ENCODE peak calls at places on chromosomes 1 and 21, in ten cellular contexts. Y is choroid plexus epithelial cell, E is mucosa of descending colon, H is Calu3, T is nephron progenitor cell, X is RWPE2, A is spleen, I is CD14-positive monocyte, R is mesothelial cell of epicardium, B is tibial artery. Q is an unnamed sample.

GRCh38 chr1:23169727-23170335 is 1.2 kb upstream of the LUZP1 start:
- DNase-seq in B (peak; percentile 82), A (peak; percentile 89), I (peak; percentile 66), X (no peak), Y (peak; percentile 90), R (no peak), E (peak; percentile 50), T (peak; percentile 23), H (no peak), Q (peak; percentile 90)

GRCh38 chr1:156471496-156472490 is 28.8 kb downstream of the MEF2D start:
- DNase-seq in T (no peak), E (peak; percentile 94), B (peak; percentile 98), Y (peak; percentile 36), H (peak; percentile 93), A (no peak), X (no peak), R (no peak), I (no peak), Q (no peak)

GRCh38 chr1:2288308-2288707 is 60.2 kb downstream of the SKI start:
- DNase-seq in A (no peak), I (no peak), Y (no peak), E (no peak), R (no peak), B (no peak), T (no peak), X (no peak), H (no peak), Q (no peak)

GRCh38 chr1:181089017-181089776 is 697 bp downstream of the IER5 start:
- DNase-seq in X (no peak), A (peak; percentile 92), Y (no peak), E (no peak), B (peak; percentile 71), T (peak; percentile 55), I (no peak), H (peak; percentile 46), R (no peak), Q (no peak)

GRCh38 chr1:26848947-26849774 is 13.8 kb upstream of the SFN start:
- DNase-seq in X (peak; percentile 98), T (no peak), Y (peak; percentile 41), H (peak; percentile 91), A (no peak), R (no peak), E (peak; percentile 93), B (peak; percentile 76), I (no peak), Q (no peak)

GRCh38 chr21:15531986-15532385 is 197.8 kb upstream of the USP25 start:
- DNase-seq in H (no peak), R (no peak), Y (no peak), T (no peak), I (no peak), B (no peak), X (no peak), E (no peak), A (no peak), Q (no peak)

GRCh38 chr1:176149939-176150807 is 56.9 kb downstream of the COP1 start:
- DNase-seq in A (no peak), E (peak; percentile 18), X (no peak), B (no peak), I (no peak), Y (no peak), H (peak; percentile 12), T (no peak), R (no peak), Q (no peak)

GRCh38 chr1:203448521-203449061 is 27.0 kb upstream of the PRELP start:
- DNase-seq in H (no peak), E (no peak), Y (peak; percentile 59), R (no peak), T (peak; percentile 53), B (peak; percentile 88), A (peak; percentile 36), I (no peak), X (no peak), Q (no peak)

GRCh38 chr1:212791676-212792395 is at the start of the genes NSL1 and TATDN3:
- DNase-seq in H (peak; percentile 98), A (peak; percentile 97), B (peak; percentile 92), E (peak; percentile 88), Y (peak; percentile 95), X (peak; percentile 31), R (peak; percentile 87), I (peak; percentile 90), T (peak; percentile 99), Q (peak; percentile 98)

GRCh38 chr1:19435851-19436465 is 49.4 kb downstream of the CAPZB start:
- DNase-seq in T (no peak), R (no peak), E (no peak), I (no peak), X (no peak), H (no peak), Y (peak; percentile 76), B (no peak), A (no peak), Q (no peak)

GRCh38 chr1:235415008-235415904 is 48.0 kb downstream of the TBCE start:
- DNase-seq in R (no peak), B (peak; percentile 75), H (peak; percentile 81), Y (peak; percentile 92), X (no peak), T (peak; percentile 59), I (peak; percentile 64), E (peak; percentile 76), A (peak; percentile 80), Q (peak; percentile 86)

GRCh38 chr21:25682382-25682781 is 43.3 kb downstream of the JAM2 start:
- DNase-seq in I (no peak), Y (no peak), R (no peak), E (no peak), B (no peak), X (no peak), T (no peak), A (no peak), H (no peak), Q (no peak)

GRCh38 chr21:39373634-39374033 is 24.7 kb upstream of the HMGN1 start:
- DNase-seq in R (no peak), I (no peak), X (no peak), T (no peak), E (peak; percentile 49), H (no peak), A (no peak), B (no peak), Y (peak; percentile 80), Q (no peak)

GRCh38 chr1:21814241-21814918 is 2.3 kb downstream of the LDLRAD2 start:
- DNase-seq in A (peak; percentile 83), I (no peak), X (no peak), Y (no peak), R (no peak), T (peak; percentile 76), E (no peak), H (no peak), B (no peak), Q (no peak)

GRCh38 chr1:201463071-201463552 is 5.9 kb downstream of the PHLDA3 start:
- DNase-seq in R (no peak), T (no peak), I (no peak), H (no peak), B (peak; percentile 70), X (no peak), A (no peak), Y (peak; percentile 34), E (no peak), Q (no peak)
- TF ChIP-seq CTCF in R (no peak), T (no peak), I (no peak), H (peak; percentile 37), B (peak; percentile 49), X (peak; percentile 30), A (no peak), Y (peak; percentile 41), E (no peak), Q (no peak)

GRCh38 chr1:38500352-38500751 is 359.2 kb downstream of the RRAGC start:
- DNase-seq in A (no peak), X (no peak), Y (peak; percentile 31), B (no peak), E (no peak), R (no peak), T (no peak), H (no peak), I (no peak), Q (no peak)
- TF ChIP-seq CTCF in A (peak; percentile 14), X (peak; percentile 15), Y (peak; percentile 63), B (no peak), E (no peak), R (peak; percentile 54), T (peak; percentile 62), H (no peak), I (peak; percentile 18), Q (peak; percentile 50)

GRCh38 chr1:43317817-43318471 is 17.2 kb downstream of the TIE1 start:
- DNase-seq in I (no peak), B (peak; percentile 49), A (peak; percentile 58), T (no peak), X (no peak), R (no peak), E (no peak), H (no peak), Y (no peak), Q (no peak)

GRCh38 chr1:43318831-43319230 is 18.0 kb downstream of the TIE1 start:
- DNase-seq in B (peak; percentile 43), R (no peak), H (no peak), T (no peak), E (no peak), X (no peak), Y (no peak), A (no peak), I (no peak), Q (no peak)

GRCh38 chr1:43315481-43315880 is 14.7 kb downstream of the TIE1 start:
- DNase-seq in X (peak; percentile 8), Y (no peak), B (peak; percentile 16), T (no peak), A (peak; percentile 22), I (no peak), H (no peak), E (no peak), R (no peak), Q (no peak)

GRCh38 chr1:43315963-43316737 is 15.4 kb downstream of the TIE1 start:
- DNase-seq in B (peak; percentile 35), R (no peak), T (no peak), I (no peak), X (peak; percentile 23), Y (peak; percentile 30), A (peak; percentile 67), H (no peak), E (no peak), Q (no peak)

DNA sequence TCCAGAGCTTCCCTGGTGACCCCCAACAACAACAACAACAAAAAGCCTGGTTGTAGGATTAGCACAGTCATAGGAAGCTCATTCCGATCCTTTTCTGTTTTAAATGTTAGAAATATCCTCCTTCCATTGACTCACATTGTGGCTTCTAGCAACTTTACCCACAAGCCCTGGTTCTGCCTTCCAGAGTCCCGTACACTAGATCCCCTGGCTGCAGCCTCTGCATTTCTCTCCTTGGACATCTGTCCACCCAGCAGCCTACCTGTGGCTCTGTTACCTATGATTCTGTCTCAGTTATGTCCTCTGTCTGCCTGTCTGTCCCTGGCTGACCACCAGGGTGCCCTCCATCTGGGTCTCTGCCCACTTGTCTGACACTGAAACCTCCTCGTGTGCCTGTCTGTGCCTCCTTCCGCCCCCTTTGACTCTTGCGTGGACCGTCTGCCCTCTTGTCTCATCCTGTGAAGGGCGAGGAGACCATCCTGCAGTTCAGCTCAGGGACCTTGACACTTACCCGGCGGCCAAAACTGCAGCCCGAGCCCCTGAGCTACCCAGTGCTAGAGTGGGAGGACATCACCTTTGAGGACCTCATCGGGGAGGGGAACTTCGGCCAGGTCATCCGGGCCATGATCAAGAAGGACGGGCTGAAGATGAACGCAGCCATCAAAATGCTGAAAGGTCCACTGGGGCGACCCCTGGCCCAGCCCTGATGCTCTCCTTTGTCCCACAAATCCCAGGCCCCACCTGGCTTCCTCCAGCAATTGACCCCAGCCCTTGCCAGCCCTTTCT is 16.1 kb downstream of the TIE1 start:
- DNase-seq in X (no peak), T (no peak), H (no peak), R (no peak), B (peak; percentile 55), E (no peak), A (no peak), I (no peak), Y (no peak), Q (no peak)
- TF ChIP-seq CTCF in X (no peak), T (no peak), H (no peak), R (no peak), B (peak; percentile 19), E (no peak), A (no peak), I (no peak), Y (peak; percentile 30), Q (peak; percentile 15)

GRCh38 chr1:225343618-225344017 is 84.2 kb downstream of the LBR start:
- DNase-seq in E (no peak), X (no peak), I (no peak), Y (peak; percentile 37), H (no peak), T (no peak), A (no peak), R (no peak), B (no peak), Q (no peak)
- TF ChIP-seq CTCF in E (no peak), X (peak; percentile 52), I (no peak), Y (peak; percentile 44), H (no peak), T (no peak), A (no peak), R (no peak), B (no peak), Q (peak; percentile 21)

Q was measured in osteocyte.